ENCODE peak calls at places on chromosomes 4 and X, in seven cellular contexts. W is keratinocyte, Y is GM23248, E is endothelial cell of umbilical vein, R is neural progenitor cell, A is astrocyte, T is GM12878. S is an unnamed sample.

GRCh38 chr4:77538144-77538543 is 67.5 kb upstream of the CXCL13 start:
- DNase-seq in W (no peak), Y (peak; percentile 60), E (peak; percentile 7), R (no peak), A (peak; percentile 71), T (no peak), S (no peak)

GRCh38 chrX:24423960-24424359 is 41.1 kb upstream of the PDK3 start:
- DNase-seq in W (no peak), Y (peak; percentile 39), E (no peak), R (no peak), A (no peak), T (no peak), S (no peak)

GRCh38 chr4:104451573-104451972 is 43.1 kb downstream of the CXXC4 start:
- DNase-seq in W (no peak), Y (no peak), E (no peak), R (peak; percentile 9), A (peak; percentile 3), T (no peak), S (no peak)

GRCh38 chr4:138242076-138242829 is at the start of gene SLC7A11:
- DNase-seq in W (peak; percentile 97), Y (peak; percentile 98), E (peak; percentile 96), R (peak; percentile 88), A (peak; percentile 99), T (peak; percentile 93), S (peak; percentile 65)

GRCh38 chrX:129780441-129781105 is 824 bp downstream of the SASH3 start:
- DNase-seq in W (no peak), Y (no peak), E (no peak), R (no peak), A (no peak), T (no peak), S (no peak)

GRCh38 chrX:112691361-112691760 is 11.6 kb upstream of the LHFPL1 start:
- DNase-seq in W (no peak), Y (no peak), E (no peak), R (no peak), A (no peak), T (no peak), S (no peak)

GRCh38 chr4:25786497-25787065 is 76.2 kb downstream of the SEL1L3 start:
- DNase-seq in W (no peak), Y (no peak), E (no peak), R (no peak), A (peak; percentile 28), T (no peak), S (no peak)

GRCh38 chrX:57821703-57822375 is 88.4 kb downstream of the ZXDA start:
- DNase-seq in W (peak; percentile 5), Y (peak; percentile 62), E (peak; percentile 67), R (peak; percentile 54), A (peak; percentile 16), T (peak; percentile 13), S (peak; percentile 26)

GRCh38 chr4:156248921-156249320 is 295.3 kb upstream of the CTSO start:
- DNase-seq in W (no peak), Y (no peak), E (no peak), R (no peak), A (no peak), T (no peak), S (no peak)

GRCh38 chrX:155211208-155211607 is 5.1 kb upstream of the VBP1 start:
- DNase-seq in W (no peak), Y (no peak), E (no peak), R (no peak), A (no peak), T (no peak), S (no peak)

GRCh38 chrX:9899640-9900075 is 67.5 kb upstream of the CLDN34 start:
- DNase-seq in W (no peak), Y (peak; percentile 74), E (peak; percentile 32), R (peak; percentile 13), A (peak; percentile 91), T (no peak), S (no peak)

GRCh38 chr4:47032405-47033106 is 1.2 kb downstream of the GABRB1 start:
- DNase-seq in W (no peak), Y (peak; percentile 39), E (peak; percentile 38), R (peak; percentile 88), A (peak; percentile 45), T (no peak), S (no peak)

GRCh38 chr4:116027311-116027710 is 913.9 kb upstream of the NDST4 start:
- DNase-seq in W (no peak), Y (no peak), E (peak; percentile 86), R (no peak), A (no peak), T (no peak), S (no peak)

GRCh38 chr4:168384437-168385141 is 66.0 kb upstream of the DDX60 start:
- DNase-seq in W (no peak), Y (peak; percentile 28), E (peak; percentile 96), R (no peak), A (peak; percentile 25), T (no peak), S (no peak)

GRCh38 chr4:79454656-79455055 is 46.6 kb upstream of the GK2 start:
- DNase-seq in W (no peak), Y (no peak), E (no peak), R (no peak), A (no peak), T (no peak), S (no peak)

GRCh38 chr4:179695175-179695574 is 2252.9 kb upstream of the AGA start:
- DNase-seq in W (no peak), Y (peak; percentile 18), E (no peak), R (no peak), A (peak; percentile 97), T (no peak), S (no peak)

GRCh38 chr4:118985170-118986000 is 96.7 kb downstream of the SYNPO2 start:
- DNase-seq in W (no peak), Y (no peak), E (no peak), R (no peak), A (no peak), T (no peak), S (no peak)

GRCh38 chr4:118991686-118992085 is 103.0 kb downstream of the SYNPO2 start:
- DNase-seq in W (no peak), Y (no peak), E (no peak), R (no peak), A (no peak), T (no peak), S (no peak)

GRCh38 chr4:118987959-118988634 is 99.4 kb downstream of the SYNPO2 start:
- DNase-seq in W (no peak), Y (no peak), E (no peak), R (no peak), A (no peak), T (no peak), S (no peak)

GRCh38 chr4:118989098-118990080 is 100.7 kb downstream of the SYNPO2 start:
- DNase-seq in W (peak; percentile 91), Y (peak; percentile 96), E (peak; percentile 21), R (no peak), A (peak; percentile 87), T (no peak), S (no peak)

DNA sequence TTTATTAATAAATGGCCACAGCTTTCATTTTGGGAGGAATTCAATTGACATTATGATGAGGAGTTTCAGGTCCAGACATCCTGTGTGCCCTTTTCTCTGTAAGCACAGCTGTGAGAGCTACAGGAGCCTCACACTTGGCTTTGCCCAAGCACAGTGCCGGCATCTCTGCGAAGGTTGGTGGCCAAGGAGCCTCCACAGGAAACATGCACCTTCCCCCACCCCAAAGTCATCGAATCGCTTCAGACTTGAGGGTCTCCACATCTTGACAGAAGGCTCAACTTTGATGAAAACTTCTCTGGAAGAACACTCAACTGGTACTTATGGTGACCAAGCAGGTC is 100.0 kb downstream of the SYNPO2 start:
- DNase-seq in W (no peak), Y (no peak), E (no peak), R (no peak), A (no peak), T (no peak), S (no peak)
- H3K9ac ChIP-seq in W (peak overlapping the region; percentile 75), Y (peak overlapping the region; percentile 51), E (no peak overlapping the region), R (no peak overlapping the region), A (peak overlapping the region; percentile 53), T (no peak overlapping the region), S (no peak overlapping the region)

GRCh38 chr4:23648846-23649596 is 240.8 kb downstream of the PPARGC1A start:
- DNase-seq in W (no peak), Y (no peak), E (no peak), R (no peak), A (no peak), T (no peak), S (no peak)

DNA sequence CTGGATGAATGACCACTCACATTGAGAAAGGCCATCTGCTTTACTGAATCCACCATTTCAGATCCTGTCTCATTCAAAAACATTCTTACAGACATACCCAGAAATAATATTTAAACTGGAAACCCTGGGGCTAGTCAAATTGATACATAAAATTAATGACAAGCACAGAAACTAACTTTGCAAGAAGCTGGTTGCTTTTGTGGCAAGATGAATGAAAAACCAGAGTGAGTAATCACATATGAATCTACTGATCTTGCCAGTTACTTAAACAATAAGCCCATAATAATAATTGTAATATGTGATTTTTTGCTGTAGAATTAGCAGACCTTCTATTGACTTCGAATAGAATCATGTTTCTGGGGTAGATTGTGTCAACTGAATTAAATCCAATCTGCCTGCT is 235.1 kb downstream of the PPARGC1A start:
- DNase-seq in W (peak; percentile 36), Y (no peak), E (no peak), R (no peak), A (peak; percentile 66), T (no peak), S (no peak)
- H2AFZ ChIP-seq in W (no peak overlapping the region), Y (no peak overlapping the region), E (no peak overlapping the region), R (no peak overlapping the region), A (no peak overlapping the region), T (no peak overlapping the region), S (no peak overlapping the region)

DNA sequence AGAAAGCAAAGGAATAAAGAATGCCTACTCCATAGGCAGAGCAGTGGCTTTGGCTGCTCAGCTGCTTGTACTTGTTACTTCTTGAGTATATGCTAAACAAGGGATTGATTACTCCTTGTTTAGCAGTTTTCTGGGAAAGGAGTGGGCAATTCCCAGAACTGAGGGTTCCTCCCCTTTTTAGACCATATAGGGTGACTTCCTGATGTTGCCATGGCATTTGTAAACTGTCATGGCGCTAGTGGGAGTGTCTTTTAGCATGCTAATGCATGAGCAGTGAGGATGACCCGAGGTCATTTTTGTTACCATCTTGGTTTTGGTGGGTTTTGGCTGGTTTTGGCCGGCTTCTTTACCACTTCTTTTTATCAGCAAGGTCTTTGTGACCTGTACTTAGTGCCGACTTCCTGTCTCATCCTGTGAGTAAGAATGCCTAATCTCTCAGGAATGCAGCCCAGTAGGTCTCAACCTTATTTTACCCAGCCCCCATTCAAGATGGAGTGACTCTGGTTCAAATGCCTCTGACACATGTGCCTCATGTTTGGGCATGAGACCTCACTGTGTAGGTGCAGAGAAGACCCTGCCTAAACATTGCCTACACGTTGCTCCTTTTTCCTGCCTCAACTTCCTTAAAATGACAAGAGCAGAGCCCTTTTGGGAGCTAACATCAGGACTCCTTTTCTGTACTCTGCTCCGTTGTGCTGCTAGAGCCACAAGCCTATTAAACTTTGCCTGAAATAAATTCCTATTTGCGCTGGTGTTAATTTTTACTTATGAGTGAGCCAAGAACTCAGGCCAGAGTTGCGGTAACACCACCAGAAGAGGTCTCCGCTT is 21.0 kb upstream of the UBA6 start:
- DNase-seq in W (no peak), Y (no peak), E (peak; percentile 29), R (peak; percentile 28), A (peak; percentile 76), T (no peak), S (no peak)
- H3K9ac ChIP-seq in W (peak overlapping the region; percentile 31), Y (no peak overlapping the region), E (no peak overlapping the region), R (no peak overlapping the region), A (no peak overlapping the region), T (no peak overlapping the region), S (peak overlapping the region; percentile 12)

DNA sequence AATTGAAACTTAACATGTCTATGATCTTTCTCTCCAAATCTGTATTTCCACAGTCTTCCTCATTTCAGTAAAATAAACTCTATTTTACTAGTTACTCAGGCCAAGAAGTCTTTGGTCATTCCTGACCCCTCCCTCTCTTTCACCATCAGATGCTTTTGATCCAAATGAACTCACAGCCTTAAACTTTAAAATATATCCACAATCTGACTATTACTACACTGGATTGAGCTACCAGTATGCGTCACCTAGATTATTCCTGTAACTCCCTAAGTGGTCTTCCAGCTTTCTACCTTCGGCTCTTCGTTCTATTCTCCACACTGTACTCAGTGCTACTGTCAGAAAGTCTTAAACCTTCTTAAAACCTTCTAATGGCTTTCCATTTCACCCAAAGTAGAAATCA is 195.1 kb downstream of the FBXW7 start:
- DNase-seq in W (no peak), Y (peak; percentile 30), E (no peak), R (no peak), A (no peak), T (no peak), S (no peak)
- H2AFZ ChIP-seq in W (no peak overlapping the region), Y (no peak overlapping the region), E (no peak overlapping the region), R (no peak overlapping the region), A (no peak overlapping the region), T (no peak overlapping the region), S (no peak overlapping the region)